ENCODE peak calls at places on chromosomes 3 and 15, in seven cellular contexts. S is HuH-7, F is Right ventricle myocardium superior, A is amniotic stem cell, U is Daoy, Q is tibial artery, C is AG20443. W is an unnamed sample.

GRCh38 chr15:26630857-26631256 is 142.0 kb downstream of the GABRB3 start:
- DNase-seq in F (no peak), S (no peak), A (no peak), U (peak), C (no peak), Q (no peak), W (no peak)

GRCh38 chr15:33211409-33211808 is 16.9 kb upstream of the FMN1 start:
- DNase-seq in C (no peak), A (no peak), U (no peak), F (no peak), Q (peak), S (no peak), W (no peak)

GRCh38 chr3:31350307-31350706 is 182.4 kb upstream of the STT3B start:
- DNase-seq in U (no peak), C (no peak), F (no peak), A (no peak), Q (no peak), S (no peak), W (no peak)

GRCh38 chr15:32998182-32998581 is 196.3 kb downstream of the FMN1 start:
- DNase-seq in A (no peak), Q (no peak), S (no peak), F (no peak), U (no peak), C (no peak), W (no peak)

GRCh38 chr15:74889390-74889881 is 406 bp upstream of the MPI start:
- DNase-seq in Q (peak), S (peak), F (peak), A (no peak), C (peak), U (no peak), W (peak)

GRCh38 chr3:58526124-58526957 is 10.6 kb downstream of the ACOX2 start:
- DNase-seq in A (peak), S (no peak), Q (no peak), C (peak), F (no peak), U (peak), W (no peak)

GRCh38 chr3:152323834-152324233 is 55.1 kb downstream of the MBNL1 start:
- DNase-seq in F (no peak), C (no peak), U (no peak), S (no peak), Q (no peak), A (no peak), W (no peak)

GRCh38 chr3:63251499-63251898 is 26.6 kb upstream of the SYNPR start:
- DNase-seq in Q (no peak), F (no peak), A (no peak), U (no peak), C (no peak), S (no peak), W (no peak)

GRCh38 chr15:52370010-52370409 is 74.4 kb upstream of the MYO5C start:
- DNase-seq in C (no peak), A (no peak), F (no peak), S (no peak), U (no peak), Q (peak), W (no peak)

GRCh38 chr15:81877533-81878227 is 168.1 kb downstream of the MEX3B start:
- DNase-seq in C (no peak), Q (no peak), F (no peak), S (no peak), A (no peak), U (no peak), W (no peak)

GRCh38 chr3:115301364-115301860 is 154.3 kb upstream of the ZBTB20 start:
- DNase-seq in F (no peak), Q (no peak), U (peak), S (no peak), A (no peak), C (no peak), W (no peak)

GRCh38 chr15:88635343-88635742 is 3.5 kb upstream of the ISG20 start:
- DNase-seq in S (no peak), U (no peak), A (no peak), C (no peak), F (no peak), Q (no peak), W (no peak)

GRCh38 chr3:48598323-48599076 is 3.4 kb upstream of the COL7A1 start:
- DNase-seq in F (peak), A (peak), Q (peak), C (peak), S (no peak), U (peak), W (no peak)

GRCh38 chr3:102979202-102979601 is 544.4 kb downstream of the ZPLD1 start:
- DNase-seq in Q (no peak), U (no peak), S (no peak), C (no peak), A (no peak), F (no peak), W (no peak)

W was measured in nephron progenitor cell.